ENCODE peak calls at places on chromosomes 16 and 17, in six cellular contexts. U, K, O, E, J and V are unnamed samples.

GRCh38 chr17:40557531-40558299 is 7.6 kb downstream of the CCR7 start:
- DNase-seq in U (no peak), K (no peak), O (no peak), E (no peak), J (no peak), V (no peak)

GRCh38 chr17:77164483-77165030 is 23.8 kb downstream of the SEC14L1 start:
- DNase-seq in U (peak), K (peak), O (no peak), E (no peak), J (no peak), V (no peak)

GRCh38 chr17:65690626-65691310 is 129.3 kb upstream of the AXIN2 start:
- DNase-seq in U (no peak), K (no peak), O (peak), E (no peak), J (no peak), V (peak)

GRCh38 chr17:48719642-48720262 is 2.6 kb downstream of the PRAC1 start:
- DNase-seq in U (no peak), K (peak), O (peak), E (no peak), J (peak), V (peak)

GRCh38 chr17:57889892-57890856 is 40.3 kb upstream of the MRPS23 start:
- DNase-seq in U (peak), K (peak), O (no peak), E (no peak), J (no peak), V (no peak)

GRCh38 chr16:27025581-27025980 is 41.1 kb upstream of the C16orf82 start:
- DNase-seq in U (no peak), K (no peak), O (peak), E (no peak), J (no peak), V (no peak)

GRCh38 chr16:2023098-2023925 is 3.4 kb upstream of the NHERF2 start:
- DNase-seq in U (peak), K (peak), O (peak), E (peak), J (peak), V (peak)

GRCh38 chr17:61805399-61805798 is 57.9 kb downstream of the BRIP1 start:
- DNase-seq in U (peak), K (peak), O (no peak), E (no peak), J (no peak), V (no peak)

DNA sequence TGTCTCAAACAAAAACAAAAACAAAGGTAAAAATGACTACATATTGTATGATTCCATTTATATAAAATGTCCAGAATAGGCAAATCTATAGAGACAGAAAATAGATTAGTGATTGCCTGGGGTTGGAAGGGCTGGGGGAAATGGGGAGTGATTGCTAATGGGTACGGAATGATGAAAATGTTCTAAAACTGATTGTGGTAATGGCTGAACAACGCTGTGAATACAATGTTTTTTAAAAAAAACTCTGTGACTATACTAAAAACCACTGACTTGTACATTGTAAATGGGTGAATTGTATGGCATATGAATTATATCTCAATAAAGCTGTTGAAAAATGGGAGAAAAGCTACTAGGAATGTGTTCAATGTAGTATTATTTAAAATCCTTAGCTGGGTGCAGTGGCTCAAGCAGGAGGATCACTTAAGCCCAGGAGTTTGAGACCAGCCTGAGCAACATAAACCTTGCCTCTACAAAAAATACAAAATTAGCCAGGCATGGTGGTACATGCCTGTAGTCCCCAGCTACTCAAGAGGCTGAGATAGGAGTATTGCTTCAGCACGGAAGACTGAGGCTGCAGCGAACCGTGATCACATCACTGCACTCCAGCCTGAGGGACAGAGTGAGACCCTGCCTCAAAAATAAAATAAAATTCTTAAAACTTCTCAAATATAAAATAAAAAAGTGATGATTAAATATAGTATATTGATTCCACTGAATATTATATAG is 47.9 kb downstream of the TOM1L2 start:
- DNase-seq in U (no peak), K (no peak), O (no peak), E (no peak), J (no peak), V (no peak)
- H2BK5ac ChIP-seq in U (peak), K (no peak), O (no peak), E (no peak), J (no peak), V (no peak)

GRCh38 chr16:59169168-59169567 is 435.1 kb upstream of the GOT2 start:
- DNase-seq in U (no peak), K (no peak), O (peak), E (no peak), J (no peak), V (no peak)
- H4K8ac ChIP-seq in U (no peak), K (no peak), O (no peak), E (no peak), J (no peak), V (no peak)

DNA sequence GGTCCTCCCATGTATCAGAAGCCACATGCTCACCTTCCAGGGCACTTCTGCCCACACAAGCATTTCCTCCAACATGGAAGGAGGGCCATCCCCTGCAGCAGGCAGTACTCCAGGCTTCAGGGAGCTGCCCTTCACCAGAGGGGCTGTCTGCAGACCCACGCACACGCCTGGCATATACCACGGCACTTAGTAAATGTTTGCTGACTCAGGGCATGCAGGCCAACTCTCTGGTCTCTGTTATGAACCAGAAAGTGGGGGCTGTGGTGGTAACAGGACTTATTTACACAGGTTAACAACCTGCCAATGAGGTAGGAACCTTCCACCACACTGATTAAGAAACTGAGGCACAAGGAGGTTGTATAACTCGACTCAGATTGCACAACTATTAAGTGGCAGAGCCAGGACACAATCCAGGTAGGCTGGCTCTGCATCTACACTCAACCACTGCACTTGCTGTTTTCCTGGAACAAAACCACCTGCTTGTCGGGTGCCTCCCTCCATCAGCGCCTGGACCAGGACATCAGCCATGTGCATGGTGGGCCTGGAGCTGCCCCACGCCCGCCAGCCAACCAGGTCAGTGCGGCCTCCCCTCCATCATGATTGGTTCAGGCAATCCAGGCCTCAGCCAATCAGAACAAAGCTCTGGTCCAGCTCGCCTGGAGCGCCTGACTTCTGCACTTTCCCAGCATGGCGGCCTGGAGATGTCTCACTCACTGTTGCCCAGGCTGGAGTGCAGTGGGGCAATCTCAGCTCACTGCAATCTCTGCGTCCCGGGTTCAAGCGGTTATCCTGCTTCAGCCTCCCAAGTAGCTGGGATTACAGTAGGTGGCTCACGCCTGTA is 19.2 kb downstream of the ACTG1 start:
- DNase-seq in U (no peak), K (no peak), O (no peak), E (no peak), J (no peak), V (peak)
- H2BK120ac ChIP-seq in U (no peak), K (no peak), O (no peak), E (no peak), J (no peak), V (no peak)

GRCh38 chr17:72345083-72345482 is 224.3 kb downstream of the SOX9 start:
- DNase-seq in U (no peak), K (no peak), O (peak), E (no peak), J (no peak), V (no peak)

GRCh38 chr17:72344613-72345012 is 223.8 kb downstream of the SOX9 start:
- DNase-seq in U (no peak), K (no peak), O (no peak), E (no peak), J (no peak), V (no peak)

GRCh38 chr17:72346306-72346705 is 225.5 kb downstream of the SOX9 start:
- DNase-seq in U (no peak), K (no peak), O (no peak), E (no peak), J (no peak), V (no peak)

GRCh38 chr17:72343911-72344310 is 223.1 kb downstream of the SOX9 start:
- DNase-seq in U (peak), K (peak), O (no peak), E (no peak), J (no peak), V (no peak)

DNA sequence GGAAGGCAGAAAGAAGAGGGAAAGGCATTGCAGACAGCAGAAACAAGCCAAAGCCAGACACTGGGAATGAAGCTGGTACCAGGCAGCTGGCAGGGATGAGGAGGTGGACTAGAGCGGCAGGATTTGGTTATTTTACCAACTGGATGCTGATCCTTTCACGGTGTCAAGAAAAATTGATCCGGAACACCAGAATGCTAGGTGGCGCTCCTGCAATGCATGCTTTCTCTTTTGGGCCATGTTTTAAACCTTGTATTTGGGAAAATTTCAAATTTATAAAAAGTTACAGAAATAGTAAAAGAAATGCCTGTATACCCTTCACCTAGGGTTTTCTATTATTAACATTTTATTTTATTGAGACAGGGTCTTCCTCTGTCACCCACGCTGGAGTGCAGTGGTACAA is 224.7 kb downstream of the SOX9 start:
- DNase-seq in U (no peak), K (no peak), O (no peak), E (no peak), J (no peak), V (no peak)
- H2BK5ac ChIP-seq in U (no peak), K (no peak), O (no peak), E (no peak), J (no peak), V (no peak)

GRCh38 chr17:44502598-44503079 is 567 bp downstream of the GPATCH8 start:
- DNase-seq in U (peak), K (peak), O (peak), E (no peak), J (no peak), V (no peak)
- H4K8ac ChIP-seq in U (peak), K (peak), O (peak), E (no peak), J (peak), V (no peak)

GRCh38 chr17:50662632-50663225 is 28.0 kb downstream of the ABCC3 start:
- DNase-seq in U (no peak), K (no peak), O (no peak), E (no peak), J (no peak), V (no peak)
- H2BK120ac ChIP-seq in U (peak), K (peak), O (peak), E (no peak), J (no peak), V (no peak)